ENCODE peak calls at places on chromosomes 3 and 15, in four cellular contexts. F, Z, O and N are unnamed samples. For H3K9me3, the result is how much of the 10 kb centered on the place peaks cover.

GRCh38 chr3:14431928-14432834 is 29.8 kb downstream of the SLC6A6 start:
- DNase-seq in F (peak), Z (peak), O (peak), N (peak)

GRCh38 chr3:52429031-52429430 is 15.9 kb downstream of the SEMA3G start:
- DNase-seq in F (no peak), Z (no peak), O (no peak), N (no peak)

GRCh38 chr3:98657429-98657828 is 64.0 kb upstream of the CPOX start:
- DNase-seq in F (peak), Z (peak), O (peak), N (no peak)

GRCh38 chr3:50464578-50464977 is 38.9 kb downstream of the CACNA2D2 start:
- DNase-seq in F (no peak), Z (no peak), O (no peak), N (no peak)

GRCh38 chr15:73716417-73716816 is 32.2 kb downstream of the CD276 start:
- DNase-seq in F (no peak), Z (peak), O (no peak), N (no peak)

GRCh38 chr3:143237036-143237688 is 117.6 kb downstream of the CHST2 start:
- DNase-seq in F (no peak), Z (no peak), O (no peak), N (no peak)

GRCh38 chr3:133854971-133855370 is 40.7 kb downstream of the RAB6B start:
- DNase-seq in F (no peak), Z (no peak), O (no peak), N (no peak)

GRCh38 chr3:56323986-56324420 is 144.3 kb downstream of the ERC2 start:
- DNase-seq in F (no peak), Z (no peak), O (no peak), N (no peak)

GRCh38 chr3:9619180-9619579 is 30.1 kb upstream of the MTMR14 start:
- DNase-seq in F (no peak), Z (no peak), O (no peak), N (no peak)

GRCh38 chr15:83835384-83836010 is 181.6 kb downstream of the ADAMTSL3 start:
- DNase-seq in F (no peak), Z (no peak), O (no peak), N (no peak)

GRCh38 chr15:67240235-67241131 is 14.0 kb downstream of the AAGAB start:
- DNase-seq in F (no peak), Z (no peak), O (no peak), N (no peak)

GRCh38 chr3:194491996-194492395 is 5.2 kb upstream of the ATP13A3 start:
- DNase-seq in F (no peak), Z (no peak), O (no peak), N (no peak)

GRCh38 chr3:125129512-125129962 is 73.7 kb upstream of the HEG1 start:
- DNase-seq in F (no peak), Z (peak), O (no peak), N (no peak)

GRCh38 chr3:182971637-182972036 is 8.7 kb downstream of the DCUN1D1 start:
- DNase-seq in F (no peak), Z (no peak), O (no peak), N (no peak)

GRCh38 chr3:49177073-49177472 is 5.7 kb downstream of the KLHDC8B start:
- DNase-seq in F (no peak), Z (no peak), O (no peak), N (no peak)

GRCh38 chr15:61888074-61888780 is 172.0 kb downstream of the VPS13C start:
- DNase-seq in F (no peak), Z (no peak), O (no peak), N (no peak)

GRCh38 chr3:121989943-121990342 is 32.1 kb downstream of the ILDR1 start:
- DNase-seq in F (no peak), Z (no peak), O (no peak), N (no peak)

GRCh38 chr3:125207949-125208568 is 4.5 kb downstream of the SLC12A8 start:
- DNase-seq in F (no peak), Z (no peak), O (no peak), N (no peak)

GRCh38 chr3:153906366-153906765 is 214.8 kb upstream of the ARHGEF26 start:
- DNase-seq in F (no peak), Z (no peak), O (no peak), N (no peak)

GRCh38 chr15:73617310-73617709 is 15.9 kb downstream of the NPTN start:
- DNase-seq in F (no peak), Z (no peak), O (no peak), N (no peak)

GRCh38 chr3:178436773-178437172 is 99.5 kb upstream of the KCNMB2 start:
- DNase-seq in F (no peak), Z (no peak), O (no peak), N (no peak)

GRCh38 chr15:78752492-78753358 is 58.5 kb downstream of the ADAMTS7 start:
- DNase-seq in F (no peak), Z (no peak), O (no peak), N (no peak)

GRCh38 chr3:152760024-152760563 is 74.8 kb upstream of the P2RY1 start:
- DNase-seq in F (no peak), Z (no peak), O (no peak), N (no peak)

GRCh38 chr3:35932995-35933394 is 293.7 kb downstream of the ARPP21 start:
- DNase-seq in F (no peak), Z (no peak), O (no peak), N (no peak)

GRCh38 chr15:49645937-49646336 is 25.1 kb downstream of the DTWD1 start:
- DNase-seq in F (no peak), Z (no peak), O (no peak), N (no peak)

GRCh38 chr15:25169318-25169717 is 214.5 kb downstream of the SNRPN start:
- DNase-seq in F (peak), Z (no peak), O (no peak), N (no peak)
- H3K9me3 ChIP-seq in F (under half), Z (under half), O (under half), N (under half)

GRCh38 chr15:46178138-46178537 is 543.3 kb downstream of the SQOR start:
- DNase-seq in F (no peak), Z (no peak), O (no peak), N (no peak)
- H3K9me3 ChIP-seq in F (under half), Z (under half), O (under half), N (under half)

GRCh38 chr15:26686547-26687187 is 86.2 kb downstream of the GABRB3 start:
- DNase-seq in F (peak), Z (no peak), O (no peak), N (no peak)
- H3K9me3 ChIP-seq in F (under half), Z (under half), O (under half), N (under half)

DNA sequence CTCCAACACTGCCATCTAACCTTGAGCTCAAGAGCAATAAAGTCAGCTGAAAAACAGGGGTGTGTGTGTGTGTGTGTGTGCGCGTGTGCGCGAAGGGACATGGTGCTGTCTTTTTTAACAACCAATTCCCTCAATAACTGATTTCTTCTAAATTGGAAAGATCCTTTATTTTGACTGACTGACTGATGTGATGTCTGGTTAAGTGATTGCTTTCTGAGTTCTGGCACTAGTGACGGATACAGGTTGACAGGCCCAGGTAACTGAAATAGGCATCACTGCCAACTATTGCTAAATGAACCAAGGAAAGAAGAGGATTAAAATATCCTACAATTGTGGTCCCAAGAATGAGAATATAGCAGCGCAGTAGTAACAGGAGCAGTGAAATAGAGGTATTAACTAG is 405.4 kb downstream of the ZNF385D start:
- DNase-seq in F (no peak), Z (no peak), O (no peak), N (no peak)
- H3K9me3 ChIP-seq in F (under half), Z (under half), O (under half), N (under half)

GRCh38 chr3:47123857-47124256 is 40.1 kb downstream of the SETD2 start:
- DNase-seq in F (no peak), Z (no peak), O (no peak), N (no peak)

GRCh38 chr3:47117803-47118364 is 46.0 kb downstream of the SETD2 start:
- DNase-seq in F (no peak), Z (no peak), O (no peak), N (no peak)

GRCh38 chr3:47120138-47120537 is 43.8 kb downstream of the SETD2 start:
- DNase-seq in F (no peak), Z (no peak), O (no peak), N (no peak)
- H3K9me3 ChIP-seq in F (under half), Z (under half), O (under half), N (under half)

GRCh38 chr15:20368974-20369373 is 172.6 kb downstream of the GOLGA6L6 start:
- DNase-seq in F (no peak), Z (no peak), O (no peak), N (no peak)
- H3K9me3 ChIP-seq in F (under half), Z (under half), O (under half), N (under half)